ENCODE peak calls at places on chromosome 6, in seven cellular contexts. C, O, K, R, W, X and J are unnamed samples.

GRCh38 chr6:44739163-44739562 is 351.7 kb downstream of the CDC5L start:
- DNase-seq in C (no peak), W (peak; percentile 41), O (no peak), X (no peak), K (no peak), R (no peak), J (no peak)

GRCh38 chr6:25769983-25770382 is 15.4 kb downstream of the SLC17A4 start:
- DNase-seq in C (no peak), X (no peak), R (peak; percentile 76), W (peak; percentile 1), O (no peak), K (no peak), J (no peak)

GRCh38 chr6:14635195-14635594 is 517.6 kb downstream of the CD83 start:
- DNase-seq in W (no peak), K (no peak), X (no peak), C (no peak), R (no peak), O (no peak), J (no peak)

GRCh38 chr6:159117031-159117430 is 52.2 kb upstream of the FNDC1 start:
- DNase-seq in X (no peak), W (peak; percentile 13), O (no peak), C (no peak), K (no peak), R (no peak), J (no peak)

GRCh38 chr6:121105461-121105860 is 228.8 kb downstream of the TBC1D32 start:
- DNase-seq in O (no peak), R (no peak), W (no peak), K (no peak), X (no peak), C (no peak), J (no peak)

GRCh38 chr6:26157150-26157837 is 70.1 kb downstream of the HFE start:
- DNase-seq in R (peak; percentile 58), W (peak; percentile 58), O (peak; percentile 72), K (no peak), X (peak; percentile 81), C (peak; percentile 45), J (peak; percentile 27)

GRCh38 chr6:36627141-36627540 is 33.0 kb downstream of the SRSF3 start:
- DNase-seq in X (no peak), R (no peak), W (no peak), C (no peak), O (no peak), K (no peak), J (no peak)

GRCh38 chr6:927157-927556 is 234.2 kb upstream of the EXOC2 start:
- DNase-seq in C (no peak), K (no peak), O (no peak), W (no peak), X (no peak), R (no peak), J (no peak)

GRCh38 chr6:105593056-105593455 is 190.2 kb upstream of the PREP start:
- DNase-seq in O (no peak), W (peak; percentile 58), R (no peak), X (no peak), C (no peak), K (no peak), J (no peak)

GRCh38 chr6:89934685-89935366 is 40.6 kb downstream of the GJA10 start:
- DNase-seq in R (no peak), K (no peak), O (no peak), X (no peak), C (no peak), W (no peak), J (no peak)

GRCh38 chr6:47434372-47435253 is 43.0 kb upstream of the CD2AP start:
- DNase-seq in K (no peak), W (no peak), X (peak; percentile 16), O (no peak), C (no peak), R (no peak), J (no peak)

GRCh38 chr6:149843051-149843633 is 21.0 kb downstream of the LRP11 start:
- DNase-seq in C (peak; percentile 51), X (no peak), K (no peak), O (no peak), W (no peak), R (no peak), J (no peak)

GRCh38 chr6:101249470-101249869 is 144.0 kb upstream of the GRIK2 start:
- DNase-seq in X (no peak), R (no peak), W (no peak), C (no peak), K (no peak), O (no peak), J (no peak)

GRCh38 chr6:121187200-121187832 is 147.0 kb downstream of the TBC1D32 start:
- DNase-seq in W (no peak), R (no peak), C (no peak), O (no peak), X (no peak), K (no peak), J (no peak)

GRCh38 chr6:71333700-71334099 is 45.1 kb downstream of the OGFRL1 start:
- DNase-seq in C (no peak), K (no peak), R (peak; percentile 18), X (peak; percentile 32), W (peak; percentile 91), O (peak; percentile 30), J (no peak)

GRCh38 chr6:28943557-28944411 is 20.0 kb upstream of the TRIM27 start:
- DNase-seq in W (peak; percentile 66), X (peak; percentile 84), K (peak; percentile 57), C (peak; percentile 69), R (peak; percentile 81), O (peak; percentile 66), J (peak; percentile 43)

GRCh38 chr6:155495011-155495768 is 39.6 kb upstream of the NOX3 start:
- DNase-seq in C (peak; percentile 18), K (no peak), R (no peak), O (peak; percentile 48), X (peak; percentile 59), W (peak; percentile 75), J (no peak)

GRCh38 chr6:31871068-31871659 is 7.6 kb downstream of the SLC44A4 start:
- DNase-seq in C (no peak), W (peak; percentile 36), X (peak; percentile 17), R (no peak), K (no peak), O (no peak), J (no peak)

GRCh38 chr6:111952326-111952725 is 79.1 kb upstream of the FYN start:
- DNase-seq in W (no peak), R (no peak), O (no peak), K (no peak), C (no peak), X (no peak), J (no peak)

DNA sequence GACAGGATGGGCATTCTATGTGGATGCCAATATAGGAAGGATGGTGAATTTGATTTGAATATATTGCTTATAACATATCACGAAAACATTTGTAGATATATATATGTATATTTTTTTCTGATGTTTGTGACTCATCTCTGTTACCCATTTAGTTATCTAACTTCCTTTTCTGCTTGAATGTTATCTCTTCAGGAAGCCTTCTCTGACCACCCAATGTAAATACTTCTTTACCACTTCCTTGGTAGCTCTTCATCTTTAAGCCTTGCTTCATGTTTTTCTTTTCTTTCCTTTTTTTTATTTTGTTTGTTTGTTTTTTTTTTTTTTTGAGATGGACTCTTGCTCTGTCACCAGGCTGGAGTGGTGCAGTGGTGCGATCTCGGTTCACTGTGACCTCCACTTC is 260.5 kb upstream of the EPHA7 start:
- DNase-seq in X (no peak), O (peak; percentile 1), K (no peak), R (no peak), C (no peak), W (peak; percentile 15), J (no peak)
- TF ChIP-seq CTCF in X (no peak), O (no peak), K (no peak), R (no peak), C (no peak), W (no peak), J (no peak)

GRCh38 chr6:11592289-11592906 is 54.8 kb downstream of the TMEM170B start:
- DNase-seq in O (no peak), R (no peak), W (no peak), X (no peak), K (no peak), C (no peak), J (no peak)

GRCh38 chr6:11593096-11593495 is 55.5 kb downstream of the TMEM170B start:
- DNase-seq in X (no peak), R (no peak), O (no peak), W (no peak), K (no peak), C (no peak), J (no peak)

GRCh38 chr6:11596640-11597237 is 59.2 kb downstream of the TMEM170B start:
- DNase-seq in C (no peak), W (no peak), K (no peak), R (no peak), O (no peak), X (no peak), J (no peak)

GRCh38 chr6:11598687-11599086 is 61.1 kb downstream of the TMEM170B start:
- DNase-seq in R (peak; percentile 66), K (no peak), O (no peak), X (peak; percentile 84), C (no peak), W (no peak), J (no peak)

DNA sequence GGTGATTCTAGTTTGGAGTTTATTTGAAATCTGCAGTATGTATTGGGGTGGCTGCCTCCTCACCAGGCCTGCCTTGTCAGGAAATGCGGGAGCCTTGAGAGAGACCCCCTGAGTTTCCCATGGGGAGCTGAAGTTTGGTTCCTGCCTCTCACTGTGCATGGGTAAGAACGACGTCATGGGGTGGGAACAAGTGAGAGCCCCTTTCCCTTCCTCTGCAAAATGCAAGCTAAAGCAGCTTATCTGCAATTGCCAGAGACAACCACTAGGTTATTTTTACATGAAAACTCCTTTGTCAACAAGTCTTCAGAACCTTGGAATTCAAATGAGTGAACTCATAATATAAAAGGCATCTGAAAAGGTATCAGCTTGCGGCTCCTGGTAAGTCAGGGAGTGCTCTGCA is 58.4 kb downstream of the TMEM170B start:
- DNase-seq in K (no peak), X (no peak), R (no peak), C (no peak), O (peak; percentile 19), W (peak; percentile 48), J (no peak)
- TF ChIP-seq CTCF in K (no peak), X (peak; percentile 2), R (peak; percentile 61), C (peak; percentile 14), O (no peak), W (no peak), J (no peak)

GRCh38 chr6:165891320-165891719 is 228.3 kb upstream of the PDE10A start:
- DNase-seq in W (no peak), C (no peak), R (no peak), O (no peak), K (no peak), X (no peak), J (no peak)
- TF ChIP-seq CTCF in W (no peak), C (no peak), R (no peak), O (no peak), K (no peak), X (no peak), J (no peak)

GRCh38 chr6:43036712-43037111 is 15.3 kb downstream of the RRP36 start:
- DNase-seq in X (no peak), R (no peak), C (no peak), O (no peak), K (no peak), W (no peak), J (no peak)

GRCh38 chr6:43038727-43039126 is 14.9 kb downstream of the CUL7 start:
- DNase-seq in C (no peak), K (no peak), R (no peak), O (no peak), W (no peak), X (no peak), J (no peak)

GRCh38 chr6:43037706-43038105 is 15.9 kb downstream of the CUL7 start:
- DNase-seq in K (no peak), C (no peak), R (no peak), W (no peak), O (no peak), X (no peak), J (no peak)

GRCh38 chr6:43035495-43036194 is 14.2 kb downstream of the RRP36 start:
- DNase-seq in W (no peak), K (no peak), X (peak; percentile 38), O (no peak), R (no peak), C (peak; percentile 73), J (no peak)

GRCh38 chr6:43037197-43037596 is 15.8 kb downstream of the RRP36 start:
- DNase-seq in C (no peak), R (no peak), K (no peak), X (no peak), O (no peak), W (no peak), J (no peak)
- TF ChIP-seq CTCF in C (no peak), R (no peak), K (no peak), X (no peak), O (no peak), W (no peak), J (no peak)